ENCODE peak calls at places on chromosome 15, in eight cellular contexts. F, X, S, I, M, J, T and V are unnamed samples.

GRCh38 chr15:71336671-71337070 is 221.4 kb downstream of the THSD4 start:
- DNase-seq in I (no peak), S (no peak), M (no peak), T (no peak), J (no peak), F (no peak), X (no peak), V (no peak)

GRCh38 chr15:48544816-48545215 is 100.7 kb downstream of the FBN1 start:
- DNase-seq in M (no peak), J (no peak), X (no peak), I (no peak), S (no peak), T (no peak), F (no peak), V (no peak)

GRCh38 chr15:89783861-89784685 is 7.9 kb downstream of the MESP2 start:
- DNase-seq in S (no peak), X (peak; percentile 73), T (no peak), I (no peak), J (peak; percentile 17), M (no peak), F (no peak), V (no peak)

GRCh38 chr15:88834211-88834812 is 31.1 kb downstream of the ACAN start:
- DNase-seq in M (no peak), T (peak; percentile 20), S (no peak), X (peak; percentile 24), I (peak; percentile 13), J (peak; percentile 64), F (no peak), V (no peak)

GRCh38 chr15:82045179-82045891 is 483 bp downstream of the MEX3B start:
- DNase-seq in I (no peak), J (peak; percentile 45), S (no peak), T (peak; percentile 65), F (no peak), M (no peak), X (peak; percentile 20), V (peak; percentile 78)

GRCh38 chr15:34331809-34332208 is 5.8 kb downstream of the SLC12A6 start:
- DNase-seq in F (no peak), S (no peak), M (no peak), J (no peak), T (no peak), X (no peak), I (no peak), V (no peak)

GRCh38 chr15:74790080-74790916 is 8.4 kb downstream of the CSK start:
- DNase-seq in I (no peak), X (peak; percentile 68), F (no peak), M (no peak), S (no peak), T (no peak), J (peak; percentile 87), V (no peak)

GRCh38 chr15:89802231-89802928 is 12.3 kb downstream of the ANPEP start:
- DNase-seq in S (no peak), F (no peak), X (no peak), I (no peak), J (peak; percentile 24), M (no peak), T (peak; percentile 66), V (no peak)

GRCh38 chr15:83206971-83207621 is 527 bp downstream of the HDGFL3 start:
- DNase-seq in J (peak; percentile 87), I (no peak), T (peak; percentile 40), S (no peak), X (peak; percentile 19), F (no peak), M (no peak), V (no peak)

GRCh38 chr15:35671981-35672380 is 126.0 kb upstream of the DPH6 start:
- DNase-seq in J (no peak), F (no peak), S (no peak), T (no peak), X (no peak), I (no peak), M (no peak), V (no peak)

GRCh38 chr15:56232058-56232457 is 11.6 kb downstream of the RFX7 start:
- DNase-seq in X (no peak), S (no peak), M (no peak), I (no peak), T (no peak), F (no peak), J (no peak), V (no peak)

GRCh38 chr15:81024891-81025290 is 24.2 kb downstream of the TLNRD1 start:
- DNase-seq in J (no peak), F (no peak), T (no peak), X (no peak), S (no peak), M (no peak), I (no peak), V (no peak)

GRCh38 chr15:81023483-81024264 is 23.0 kb downstream of the TLNRD1 start:
- DNase-seq in X (peak; percentile 43), M (peak; percentile 97), S (no peak), I (no peak), F (no peak), J (no peak), T (peak; percentile 91), V (peak; percentile 90)

GRCh38 chr15:81021321-81021720 is 20.6 kb downstream of the TLNRD1 start:
- DNase-seq in T (no peak), X (no peak), J (peak; percentile 14), M (no peak), S (no peak), I (no peak), F (no peak), V (no peak)

GRCh38 chr15:81027200-81027599 is 26.5 kb downstream of the TLNRD1 start:
- DNase-seq in X (no peak), I (no peak), M (no peak), S (no peak), J (no peak), T (no peak), F (no peak), V (no peak)

GRCh38 chr15:81024265-81024875 is 23.6 kb downstream of the TLNRD1 start:
- DNase-seq in S (no peak), F (no peak), T (peak; percentile 32), I (no peak), J (no peak), M (no peak), X (no peak), V (no peak)
- TF ChIP-seq POLR2AphosphoS5 in S (no peak), F (no peak), T (peak; percentile 31), I (no peak), J (no peak), M (no peak), X (no peak), V (no peak)

DNA sequence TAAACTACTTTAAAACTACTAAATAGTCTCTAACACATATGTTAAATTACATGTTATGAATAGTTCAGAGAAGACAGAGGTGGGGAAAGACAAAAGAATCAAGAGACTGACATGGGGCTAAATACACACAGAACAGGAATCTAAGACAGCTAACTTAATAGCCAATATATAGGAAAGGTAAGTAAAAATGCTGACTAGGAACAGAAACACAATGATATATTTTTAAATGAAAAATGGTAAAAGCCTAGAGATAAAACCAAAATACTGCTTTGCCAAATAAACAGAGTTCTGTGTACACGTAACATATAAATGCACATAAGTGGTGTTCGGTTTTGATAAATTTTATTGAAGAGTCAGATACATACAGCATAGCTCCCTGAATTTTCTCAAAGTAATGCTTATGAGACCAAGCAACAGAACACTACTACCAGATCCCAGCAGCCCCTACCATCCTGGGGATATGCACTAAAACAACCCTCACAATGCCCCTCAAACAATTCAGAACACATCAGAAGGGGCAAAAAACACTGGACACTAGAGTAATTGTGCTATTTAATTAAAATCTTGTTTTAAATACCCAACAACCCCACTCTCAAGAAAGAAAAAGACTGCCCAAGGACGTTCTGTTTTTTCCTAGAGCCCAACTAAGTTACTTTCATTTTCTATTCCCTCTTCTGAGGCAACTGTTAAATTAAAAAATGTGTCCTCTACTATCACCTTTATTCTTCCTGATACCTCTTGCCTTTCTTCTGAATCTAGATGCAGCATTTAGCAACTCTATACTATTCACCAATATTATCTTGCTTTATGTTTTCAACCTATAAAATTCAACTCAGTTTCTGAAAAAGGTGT is 121.1 kb downstream of the ADAM10 start:
- DNase-seq in F (no peak), S (no peak), I (no peak), X (no peak), M (peak; percentile 9), J (no peak), T (peak; percentile 61), V (no peak)
- H3K4me3 ChIP-seq in F (peak overlapping the region; percentile 38), S (no peak overlapping the region), I (no peak overlapping the region), X (peak overlapping the region; percentile 5), M (peak overlapping the region; percentile 34), J (peak overlapping the region; percentile 42), T (no peak overlapping the region), V (peak overlapping the region; percentile 42)

GRCh38 chr15:85406916-85407315 is 26.5 kb downstream of the AKAP13 start:
- DNase-seq in M (no peak), J (no peak), X (no peak), I (no peak), T (no peak), S (no peak), F (no peak), V (no peak)

GRCh38 chr15:85408270-85408746 is 27.9 kb downstream of the AKAP13 start:
- DNase-seq in F (no peak), X (no peak), S (no peak), M (peak; percentile 84), I (no peak), J (no peak), T (no peak), V (no peak)

GRCh38 chr15:85404922-85405293 is 24.5 kb downstream of the AKAP13 start:
- DNase-seq in X (no peak), M (no peak), J (no peak), F (no peak), I (no peak), S (no peak), T (peak; percentile 90), V (no peak)

GRCh38 chr15:85405467-85405866 is 25.1 kb downstream of the AKAP13 start:
- DNase-seq in F (no peak), J (no peak), I (no peak), X (no peak), T (no peak), M (no peak), S (no peak), V (no peak)

DNA sequence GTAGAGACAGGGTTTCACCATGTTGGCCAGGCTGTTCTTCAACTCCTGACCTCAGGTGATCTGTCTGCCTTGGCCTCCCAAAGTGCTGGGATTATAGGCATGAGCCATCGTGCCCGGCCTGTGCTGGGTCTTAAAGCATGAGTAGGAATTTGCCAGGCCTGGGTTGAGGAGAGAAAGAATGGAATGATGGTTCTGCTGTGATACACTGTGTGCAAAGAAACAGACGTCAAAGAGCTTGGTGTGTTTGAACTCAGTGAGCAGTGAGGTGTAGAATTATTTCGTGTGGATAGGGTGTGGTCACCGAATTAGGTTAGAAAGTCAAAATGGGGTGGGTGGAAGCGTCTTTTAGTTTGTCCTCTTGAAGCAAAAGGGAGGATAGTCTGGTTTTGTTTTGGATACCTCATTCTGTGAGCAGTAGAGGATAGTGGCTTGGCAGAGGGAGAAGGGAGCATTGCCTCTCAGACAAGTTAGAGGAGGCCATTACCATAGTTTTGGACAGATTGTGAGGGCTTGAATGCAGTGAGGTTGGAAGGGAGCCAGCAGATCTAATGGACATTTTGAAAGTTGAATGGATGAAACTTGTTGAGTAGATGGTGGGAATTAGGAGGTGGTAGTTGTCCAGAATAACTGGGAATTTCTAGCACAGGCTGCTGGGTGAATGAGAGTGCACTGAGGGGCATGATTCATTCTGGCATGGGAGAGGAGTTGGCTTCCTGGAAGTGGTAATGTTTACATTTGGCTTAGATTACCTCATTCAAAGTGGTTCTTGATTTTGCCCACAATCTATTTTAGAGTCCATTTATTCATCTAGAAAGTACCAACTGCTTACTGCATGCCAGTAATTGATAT is 27.2 kb downstream of the AKAP13 start:
- DNase-seq in J (no peak), T (peak; percentile 92), F (no peak), X (no peak), S (peak; percentile 39), I (no peak), M (no peak), V (no peak)
- TF ChIP-seq POLR2AphosphoS5 in J (no peak), T (no peak), F (no peak), X (no peak), S (no peak), I (no peak), M (no peak), V (no peak)

GRCh38 chr15:95556225-95556624 is 774.3 kb upstream of the NR2F2 start:
- DNase-seq in T (no peak), F (no peak), J (no peak), M (no peak), S (no peak), I (no peak), X (no peak), V (no peak)
- H3K4me3 ChIP-seq in T (no peak overlapping the region), F (no peak overlapping the region), J (no peak overlapping the region), M (no peak overlapping the region), S (no peak overlapping the region), I (no peak overlapping the region), X (no peak overlapping the region), V (no peak overlapping the region)